ENCODE peak calls at places on chromosomes 1 and 21, in four cellular contexts. Z, F, X and H are unnamed samples. For H3K4me1, the result is how much of the 10 kb centered on the place peaks cover.

GRCh38 chr1:80054129-80054528 is 1047.6 kb upstream of the ADGRL4 start:
- DNase-seq in Z (no peak), F (peak), X (no peak), H (peak)

GRCh38 chr1:37092937-37093336 is 58.6 kb upstream of the GRIK3 start:
- DNase-seq in Z (no peak), F (no peak), X (no peak), H (no peak)

GRCh38 chr1:39272791-39273071 is 68.2 kb downstream of the MACF1 start:
- DNase-seq in Z (no peak), F (no peak), X (no peak), H (no peak)

GRCh38 chr1:237814319-237814924 is 76.3 kb downstream of the ZP4 start:
- DNase-seq in Z (no peak), F (no peak), X (no peak), H (no peak)

GRCh38 chr1:90443340-90443739 is 273.8 kb downstream of the BARHL2 start:
- DNase-seq in Z (no peak), F (no peak), X (no peak), H (no peak)

GRCh38 chr1:56584910-56585528 is 5.7 kb upstream of the PLPP3 start:
- DNase-seq in Z (peak), F (peak), X (no peak), H (peak)

GRCh38 chr21:34524671-34525601 is 12.9 kb upstream of the KCNE1 start:
- DNase-seq in Z (no peak), F (no peak), X (no peak), H (peak)

GRCh38 chr1:214901718-214902117 is 180.8 kb upstream of the KCNK2 start:
- DNase-seq in Z (no peak), F (no peak), X (no peak), H (no peak)

GRCh38 chr1:24091971-24092482 is 19.9 kb downstream of the MYOM3 start:
- DNase-seq in Z (no peak), F (no peak), X (no peak), H (no peak)

GRCh38 chr1:225428879-225429455 is 1.1 kb upstream of the LBR start:
- DNase-seq in Z (no peak), F (no peak), X (no peak), H (no peak)

GRCh38 chr1:207239874-207240273 is 81.6 kb upstream of the CD55 start:
- DNase-seq in Z (no peak), F (no peak), X (no peak), H (no peak)

GRCh38 chr1:185695299-185695698 is 38.9 kb upstream of the HMCN1 start:
- DNase-seq in Z (no peak), F (peak), X (no peak), H (no peak)

GRCh38 chr1:230317823-230318819 is 108.0 kb downstream of the PGBD5 start:
- DNase-seq in Z (no peak), F (no peak), X (no peak), H (peak)

GRCh38 chr1:178502856-178503255 is 6.1 kb upstream of the CLEC20A start:
- DNase-seq in Z (no peak), F (no peak), X (no peak), H (no peak)

GRCh38 chr1:26378088-26378878 is 5.7 kb upstream of the ZNF683 start:
- DNase-seq in Z (no peak), F (peak), X (no peak), H (no peak)

GRCh38 chr1:225724251-225724650 is 53.4 kb upstream of the SRP9 start:
- DNase-seq in Z (no peak), F (no peak), X (no peak), H (no peak)

GRCh38 chr1:219917851-219918466 is 10.4 kb downstream of the SLC30A10 start:
- DNase-seq in Z (no peak), F (no peak), X (no peak), H (no peak)

GRCh38 chr1:173862769-173863223 is 5.0 kb downstream of the GAS5 start:
- DNase-seq in Z (no peak), F (no peak), X (no peak), H (no peak)

GRCh38 chr21:41879190-41879998 is at the start of gene PRDM15:
- DNase-seq in Z (peak), F (peak), X (peak), H (peak)

GRCh38 chr1:224922404-224923164 is 6.9 kb upstream of the DNAH14 start:
- DNase-seq in Z (no peak), F (peak), X (no peak), H (no peak)

GRCh38 chr1:39732730-39733129 is 6.0 kb upstream of the PPIE start:
- DNase-seq in Z (no peak), F (no peak), X (no peak), H (no peak)

GRCh38 chr1:230745071-230745470 is 2.1 kb upstream of the CAPN9 start:
- DNase-seq in Z (no peak), F (no peak), X (no peak), H (no peak)

GRCh38 chr1:21781971-21782867 is 730 bp downstream of the USP48 start:
- DNase-seq in Z (peak), F (peak), X (no peak), H (peak)

GRCh38 chr1:85495556-85495955 is 30.6 kb upstream of the DDAH1 start:
- DNase-seq in Z (peak), F (peak), X (no peak), H (no peak)

DNA sequence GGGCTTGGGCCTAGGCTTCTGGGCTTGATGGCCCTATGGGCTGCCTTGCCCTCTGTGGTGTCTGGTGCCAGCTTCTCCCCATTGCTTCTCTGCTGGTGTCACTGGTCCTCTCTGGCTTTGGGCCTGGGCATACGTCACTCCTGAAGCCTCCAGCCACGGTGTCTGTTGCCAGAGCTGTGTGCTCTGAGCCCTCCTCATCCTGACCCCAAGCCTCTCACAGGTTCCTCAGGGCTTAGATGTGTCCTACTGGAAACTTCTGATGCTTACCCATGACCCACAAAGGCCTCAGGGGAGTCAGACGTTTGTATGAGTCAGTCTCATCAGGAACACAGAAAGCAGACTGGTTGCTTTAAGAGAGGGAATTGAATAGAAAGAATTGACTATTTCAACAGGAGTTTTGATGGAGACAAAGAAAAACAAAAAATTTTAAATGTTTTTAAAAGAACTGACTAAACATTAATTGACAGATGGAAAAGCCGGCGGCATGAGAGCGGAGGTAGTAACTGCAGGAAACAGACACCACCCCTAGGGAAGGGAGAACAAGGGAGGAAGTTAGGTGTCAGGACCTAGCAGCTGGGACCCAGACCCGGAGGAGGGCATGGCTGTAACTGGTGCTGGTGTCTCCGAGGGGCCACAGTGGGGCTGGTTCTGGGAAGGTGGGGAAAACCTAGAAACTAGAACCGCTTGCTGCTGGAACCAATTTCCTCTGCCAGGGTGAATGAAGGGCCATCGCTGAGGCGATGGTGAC is 39.9 kb upstream of the CITED4 start:
- DNase-seq in Z (no peak), F (peak), X (peak), H (peak)
- H3K4me1 ChIP-seq in Z (under half), F (half or more), X (under half), H (under half)

GRCh38 chr1:204506969-204507316 is 9.3 kb upstream of the MDM4 start:
- DNase-seq in Z (peak), F (peak), X (peak), H (peak)

GRCh38 chr1:204505674-204506073 is 10.5 kb upstream of the MDM4 start:
- DNase-seq in Z (no peak), F (no peak), X (no peak), H (no peak)

GRCh38 chr1:204509186-204509635 is 7.0 kb upstream of the MDM4 start:
- DNase-seq in Z (no peak), F (no peak), X (no peak), H (no peak)

GRCh38 chr1:204506091-204506968 is 9.9 kb upstream of the MDM4 start:
- DNase-seq in Z (peak), F (peak), X (no peak), H (peak)

GRCh38 chr1:204507317-204508105 is 8.7 kb upstream of the MDM4 start:
- DNase-seq in Z (no peak), F (peak), X (no peak), H (peak)
- TF ChIP-seq POLR2A in Z (no peak), F (no peak), X (no peak), H (no peak)

GRCh38 chr1:51576923-51577322 is 40.0 kb upstream of the OSBPL9 start:
- DNase-seq in Z (no peak), F (no peak), X (no peak), H (no peak)
- H3K4me3 ChIP-seq in Z (no peak), F (no peak), X (no peak), H (no peak)

DNA sequence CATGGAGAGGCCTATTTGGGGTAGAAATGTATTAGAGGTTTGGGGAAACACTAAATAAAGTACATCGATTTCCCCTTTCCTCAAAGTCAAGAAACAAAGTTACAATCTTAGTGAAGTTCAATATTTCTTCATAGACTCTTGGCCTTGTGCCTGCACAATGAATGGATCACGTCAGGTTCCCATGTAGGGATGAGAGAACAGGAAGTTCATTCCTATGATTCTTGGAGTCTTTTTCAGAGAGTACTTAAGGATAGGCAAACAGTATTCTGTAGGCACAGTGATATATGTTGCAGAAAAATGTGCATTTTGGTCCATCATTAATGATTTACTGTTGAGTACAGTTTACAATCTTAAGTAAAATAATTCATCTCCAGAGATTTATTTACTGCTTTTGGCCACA is 275.5 kb downstream of the RGS7 start:
- DNase-seq in Z (no peak), F (no peak), X (no peak), H (no peak)
- H3K4me1 ChIP-seq in Z (under half), F (under half), X (under half), H (under half)

GRCh38 chr1:98749152-98749756 is 87.7 kb downstream of the SNX7 start:
- DNase-seq in Z (no peak), F (no peak), X (no peak), H (no peak)
- TF ChIP-seq POLR2A in Z (no peak), F (no peak), X (no peak), H (no peak)

DNA sequence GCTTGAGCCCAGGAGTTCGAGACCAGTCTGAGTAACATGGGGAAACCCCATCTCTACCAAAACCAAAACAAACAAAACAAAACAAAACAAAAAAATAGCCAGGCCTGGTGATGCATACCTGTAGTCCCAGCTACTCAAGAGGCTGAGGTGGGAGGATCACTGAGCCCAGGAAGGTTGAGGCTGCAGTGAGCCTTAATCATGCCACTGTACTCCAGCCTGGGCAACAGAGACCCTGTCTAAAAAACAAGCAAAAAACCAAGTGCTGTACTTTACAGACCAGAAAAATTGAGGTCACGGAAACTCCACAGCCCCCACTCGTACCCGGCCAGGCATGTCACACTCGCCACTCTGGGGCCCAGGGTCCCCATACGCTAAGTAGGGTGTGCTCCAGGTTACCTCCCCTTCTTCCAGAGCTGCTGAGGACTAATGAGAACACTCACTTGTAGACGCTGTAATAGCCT is 22.9 kb downstream of the ATP2B4 start:
- DNase-seq in Z (no peak), F (no peak), X (no peak), H (no peak)
- H3K4me3 ChIP-seq in Z (no peak), F (no peak), X (no peak), H (no peak)

GRCh38 chr1:2833454-2834145 is 32.1 kb upstream of the TTC34 start:
- DNase-seq in Z (no peak), F (no peak), X (no peak), H (no peak)

GRCh38 chr1:2834146-2834475 is 32.6 kb upstream of the TTC34 start:
- DNase-seq in Z (no peak), F (no peak), X (no peak), H (no peak)

GRCh38 chr1:2835650-2836159 is 34.2 kb upstream of the TTC34 start:
- DNase-seq in Z (no peak), F (no peak), X (no peak), H (no peak)

GRCh38 chr1:2836333-2836970 is 35.0 kb upstream of the TTC34 start:
- DNase-seq in Z (no peak), F (no peak), X (no peak), H (no peak)

DNA sequence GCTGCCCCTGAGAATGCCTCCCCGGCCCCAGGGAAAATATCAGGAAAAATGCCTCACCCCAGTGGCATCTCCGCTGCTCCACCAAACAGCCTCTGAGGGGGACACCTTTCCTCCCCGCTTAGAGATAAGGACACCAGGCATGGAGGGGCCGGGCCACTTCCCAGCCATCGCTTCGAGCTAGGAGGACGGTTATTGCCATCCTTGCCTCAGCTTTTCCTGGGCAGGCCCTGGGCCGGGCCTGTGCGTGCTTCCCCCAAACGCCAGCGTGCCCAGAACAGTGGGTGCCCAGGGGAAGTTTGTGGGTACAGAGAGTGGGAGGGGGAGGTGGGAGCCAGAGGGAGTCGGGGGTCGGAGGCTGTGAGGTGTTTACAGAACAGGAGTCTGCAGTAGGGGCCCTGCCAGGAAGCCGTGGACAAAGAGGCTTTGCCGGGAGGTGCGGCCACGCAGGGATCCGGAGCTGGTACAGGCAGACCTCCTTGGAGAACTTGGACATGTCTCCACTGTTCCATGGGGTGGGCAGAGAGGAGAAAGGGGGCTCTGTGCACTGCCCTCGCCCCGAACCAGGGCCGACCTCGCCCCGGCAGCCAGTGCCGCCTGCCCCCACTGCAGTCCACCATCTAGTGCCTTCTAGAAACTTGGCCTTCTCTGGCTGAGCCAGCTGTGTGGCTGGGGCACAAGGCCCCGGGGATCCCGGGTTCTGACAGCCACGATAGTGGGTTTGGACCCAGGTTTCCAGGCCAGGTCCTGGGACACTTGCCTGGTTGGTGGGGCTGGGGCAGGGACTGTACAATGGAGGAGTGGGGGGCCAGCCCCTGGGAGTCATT is 33.5 kb upstream of the TTC34 start:
- DNase-seq in Z (no peak), F (no peak), X (no peak), H (no peak)
- H3K4me1 ChIP-seq in Z (under half), F (under half), X (under half), H (under half)

GRCh38 chr1:111216751-111217150 is 10.8 kb upstream of the CHI3L2 start:
- DNase-seq in Z (no peak), F (no peak), X (no peak), H (no peak)
- TF ChIP-seq POLR2A in Z (no peak), F (no peak), X (no peak), H (no peak)